ENCODE peak calls at places on chromosome X, in ten cellular contexts. V, K, W, F, I, T, Q, N, G and S are unnamed samples.

GRCh38 chrX:82141942-82142341 is 940.0 kb downstream of the SH3BGRL start:
- DNase-seq in V (no peak), K (no peak), W (no peak), F (no peak), I (no peak), T (no peak), Q (no peak), N (no peak), G (no peak), S (no peak)

GRCh38 chrX:137031517-137032377 is 2.0 kb downstream of the GPR101 start:
- DNase-seq in V (no peak), K (peak), W (peak), F (peak), I (peak), T (no peak), Q (no peak), N (peak), G (no peak), S (no peak)

GRCh38 chrX:2954541-2954940 is 25.4 kb upstream of the ARSD start:
- DNase-seq in V (no peak), K (no peak), W (no peak), F (no peak), I (no peak), T (no peak), Q (no peak), N (no peak), G (no peak), S (no peak)

GRCh38 chrX:32749075-32749474 is 462.3 kb downstream of the DMD start:
- DNase-seq in V (no peak), K (no peak), W (no peak), F (no peak), I (no peak), T (no peak), Q (no peak), N (no peak), G (no peak), S (no peak)

GRCh38 chrX:17944833-17945497 is 83.9 kb upstream of the RAI2 start:
- DNase-seq in V (no peak), K (peak), W (no peak), F (peak), I (no peak), T (no peak), Q (no peak), N (peak), G (no peak), S (no peak)

GRCh38 chrX:104972737-104973136 is 247.8 kb downstream of the TEX13A start:
- DNase-seq in V (no peak), K (no peak), W (no peak), F (no peak), I (no peak), T (no peak), Q (no peak), N (no peak), G (no peak), S (no peak)

GRCh38 chrX:10524578-10524977 is 95.8 kb downstream of the MID1 start:
- DNase-seq in V (no peak), K (no peak), W (no peak), F (no peak), I (no peak), T (no peak), Q (no peak), N (peak), G (no peak), S (no peak)

GRCh38 chrX:37818031-37818430 is 29.3 kb downstream of the DYNLT3 start:
- DNase-seq in V (no peak), K (no peak), W (no peak), F (no peak), I (no peak), T (no peak), Q (no peak), N (no peak), G (no peak), S (no peak)

GRCh38 chrX:103360916-103361315 is 4.6 kb downstream of the TCEAL9 start:
- DNase-seq in V (no peak), K (no peak), W (no peak), F (no peak), I (no peak), T (no peak), Q (no peak), N (no peak), G (no peak), S (no peak)

GRCh38 chrX:111867236-111867635 is 8.7 kb upstream of the TRPC5OS start:
- DNase-seq in V (no peak), K (no peak), W (no peak), F (no peak), I (no peak), T (no peak), Q (no peak), N (no peak), G (no peak), S (no peak)

GRCh38 chrX:69070949-69071650 is 94.2 kb downstream of the PJA1 start:
- DNase-seq in V (no peak), K (peak), W (no peak), F (no peak), I (no peak), T (no peak), Q (peak), N (no peak), G (no peak), S (no peak)

GRCh38 chrX:120380699-120381098 is 18.8 kb downstream of the ATP1B4 start:
- DNase-seq in V (no peak), K (peak), W (no peak), F (peak), I (no peak), T (no peak), Q (no peak), N (peak), G (no peak), S (no peak)

GRCh38 chrX:68807818-68808217 is 21.0 kb upstream of the EFNB1 start:
- DNase-seq in V (no peak), K (peak), W (no peak), F (peak), I (no peak), T (no peak), Q (no peak), N (peak), G (no peak), S (no peak)

GRCh38 chrX:131068945-131069719 is 11.0 kb downstream of the ARHGAP36 start:
- DNase-seq in V (no peak), K (peak), W (peak), F (peak), I (peak), T (no peak), Q (peak), N (peak), G (no peak), S (no peak)